ENCODE peak calls at places on chromosome 7, in ten cellular contexts. B, S, P, K, H, X, Q, D, R and V are unnamed samples.

GRCh38 chr7:92934096-92934495 is 97.7 kb upstream of the CDK6 start:
- DNase-seq in B (no peak), S (no peak), P (no peak), K (no peak), H (no peak), X (no peak), Q (no peak), D (no peak), R (no peak), V (no peak)

GRCh38 chr7:70678621-70679251 is 453.2 kb upstream of the GALNT17 start:
- DNase-seq in B (no peak), S (no peak), P (no peak), K (no peak), H (no peak), X (peak; percentile 71), Q (no peak), D (no peak), R (no peak), V (no peak)

GRCh38 chr7:99050971-99051370 is 92.9 kb downstream of the SMURF1 start:
- DNase-seq in B (no peak), S (no peak), P (no peak), K (no peak), H (no peak), X (no peak), Q (no peak), D (no peak), R (no peak), V (no peak)

GRCh38 chr7:39085590-39086049 is 107.9 kb downstream of the POU6F2 start:
- DNase-seq in B (no peak), S (no peak), P (no peak), K (no peak), H (no peak), X (no peak), Q (no peak), D (no peak), R (peak; percentile 58), V (no peak)

GRCh38 chr7:102286237-102287081 is at the start of gene SH2B2:
- DNase-seq in B (peak; percentile 14), S (peak; percentile 86), P (peak; percentile 55), K (peak; percentile 90), H (no peak), X (peak; percentile 31), Q (peak; percentile 41), D (peak; percentile 71), R (peak; percentile 86), V (peak; percentile 67)

GRCh38 chr7:127689194-127689772 is 37.3 kb downstream of the SND1 start:
- DNase-seq in B (no peak), S (no peak), P (no peak), K (no peak), H (no peak), X (no peak), Q (no peak), D (no peak), R (no peak), V (no peak)

GRCh38 chr7:121187676-121188075 is 141.1 kb upstream of the WNT16 start:
- DNase-seq in B (no peak), S (no peak), P (no peak), K (no peak), H (no peak), X (peak; percentile 49), Q (no peak), D (no peak), R (no peak), V (no peak)

GRCh38 chr7:143258830-143259229 is 4.4 kb upstream of the GSTK1 start:
- DNase-seq in B (no peak), S (no peak), P (no peak), K (peak; percentile 45), H (no peak), X (no peak), Q (no peak), D (no peak), R (no peak), V (no peak)

GRCh38 chr7:159149488-159149887 is 4.8 kb upstream of the VIPR2 start:
- DNase-seq in B (no peak), S (no peak), P (no peak), K (no peak), H (no peak), X (no peak), Q (no peak), D (no peak), R (no peak), V (no peak)